ENCODE peak calls at places on chromosome 17, in ten cellular contexts. P is stimulated activated CD8-positive, alpha-beta memory T cell treated with anti-CD3 and anti-CD28 coated beads, Interleukin-4, amount 100 ng/mL, for 1 hour; Q is ascending aorta; B is amniotic stem cell; R is foreskin melanocyte; A is GM13977; Z is activated CD4-positive, alpha-beta T cell treated with anti-CD3 and anti-CD28 coated beads, Interleukin-2, amount 50 U/mL, for 24 hours; I is left cardiac atrium; G is activated T-helper 1 cell treated with anti-CD3 and anti-CD28 coated beads, Interleukin-2, amount 50 U/mL, for 16 hours; D is type B pancreatic cell. T is an unnamed sample.

GRCh38 chr17:3960764-3961163 is 3.5 kb downstream of the ATP2A3 start:
- DNase-seq in P (no peak), Q (no peak), B (no peak), R (no peak), A (no peak), Z (no peak), I (peak), G (no peak), D (no peak), T (no peak)

GRCh38 chr17:36933174-36934143 is 3.8 kb upstream of the LHX1 start:
- DNase-seq in P (no peak), Q (no peak), B (no peak), R (no peak), A (peak), Z (no peak), I (no peak), G (no peak), D (no peak), T (no peak)

GRCh38 chr17:80096531-80097306 is 4.7 kb upstream of the GAA start:
- DNase-seq in P (no peak), Q (no peak), B (no peak), R (no peak), A (no peak), Z (no peak), I (no peak), G (no peak), D (no peak), T (peak)

GRCh38 chr17:3935140-3935542 is 18.9 kb upstream of the P2RX1 start:
- DNase-seq in P (no peak), Q (no peak), B (no peak), R (no peak), A (peak), Z (no peak), I (peak), G (no peak), D (no peak), T (no peak)

GRCh38 chr17:2947996-2948550 is 115.3 kb downstream of the OR1D5 start:
- DNase-seq in P (no peak), Q (no peak), B (no peak), R (no peak), A (no peak), Z (no peak), I (no peak), G (no peak), D (no peak), T (no peak)

GRCh38 chr17:27807567-27808470 is 7.5 kb upstream of the NOS2 start:
- DNase-seq in P (no peak), Q (no peak), B (no peak), R (no peak), A (peak), Z (peak), I (no peak), G (peak), D (no peak), T (no peak)

GRCh38 chr17:27446569-27447301 is 9.5 kb upstream of the KSR1 start:
- DNase-seq in P (no peak), Q (no peak), B (peak), R (no peak), A (no peak), Z (no peak), I (peak), G (no peak), D (no peak), T (no peak)

GRCh38 chr17:35117984-35118383 is 1.7 kb downstream of the RAD51D start:
- DNase-seq in P (no peak), Q (no peak), B (no peak), R (no peak), A (peak), Z (no peak), I (no peak), G (no peak), D (no peak), T (no peak)

GRCh38 chr17:8189041-8189710 is 804 bp downstream of the BORCS6 start:
- DNase-seq in P (no peak), Q (no peak), B (no peak), R (no peak), A (no peak), Z (no peak), I (peak), G (no peak), D (no peak), T (no peak)

GRCh38 chr17:44071772-44072171 is 1.2 kb downstream of the G6PC3 start:
- DNase-seq in P (no peak), Q (no peak), B (no peak), R (no peak), A (no peak), Z (no peak), I (no peak), G (no peak), D (no peak), T (no peak)

GRCh38 chr17:2854662-2855061 is 58.4 kb downstream of the RAP1GAP2 start:
- DNase-seq in P (no peak), Q (no peak), B (no peak), R (no peak), A (no peak), Z (no peak), I (peak), G (no peak), D (no peak), T (no peak)

GRCh38 chr17:76154935-76155845 is 14.1 kb upstream of the FOXJ1 start:
- DNase-seq in P (no peak), Q (no peak), B (no peak), R (no peak), A (no peak), Z (no peak), I (no peak), G (no peak), D (no peak), T (no peak)

GRCh38 chr17:58417300-58418092 is at the start of gene RNF43:
- DNase-seq in P (peak), Q (peak), B (peak), R (peak), A (peak), Z (peak), I (peak), G (peak), D (peak), T (peak)

GRCh38 chr17:82012482-82013295 is 10.0 kb downstream of the CENPX start:
- DNase-seq in P (no peak), Q (no peak), B (no peak), R (no peak), A (no peak), Z (no peak), I (no peak), G (no peak), D (no peak), T (no peak)

GRCh38 chr17:78591263-78591671 is 14.1 kb upstream of the DNAH17 start:
- DNase-seq in P (no peak), Q (no peak), B (no peak), R (no peak), A (no peak), Z (no peak), I (no peak), G (no peak), D (no peak), T (no peak)

GRCh38 chr17:46895171-46895570 is 27.8 kb upstream of the GOSR2 start:
- DNase-seq in P (no peak), Q (no peak), B (no peak), R (no peak), A (no peak), Z (no peak), I (no peak), G (no peak), D (no peak), T (no peak)

GRCh38 chr17:81259058-81259605 is 20.0 kb downstream of the NDUFAF8 start:
- DNase-seq in P (no peak), Q (no peak), B (no peak), R (no peak), A (no peak), Z (no peak), I (no peak), G (no peak), D (no peak), T (no peak)

GRCh38 chr17:64377769-64378282 is 12.8 kb downstream of the PECAM1 start:
- DNase-seq in P (no peak), Q (no peak), B (no peak), R (no peak), A (no peak), Z (no peak), I (no peak), G (no peak), D (no peak), T (no peak)

GRCh38 chr17:43860077-43860725 is 13.2 kb downstream of the CD300LG start:
- DNase-seq in P (no peak), Q (no peak), B (no peak), R (no peak), A (no peak), Z (no peak), I (no peak), G (no peak), D (no peak), T (peak)

GRCh38 chr17:351436-351713 is 1.2 kb downstream of the RPH3AL start:
- DNase-seq in P (no peak), Q (no peak), B (no peak), R (no peak), A (no peak), Z (no peak), I (no peak), G (no peak), D (peak), T (no peak)

GRCh38 chr17:69012895-69013805 is 47.6 kb downstream of the ABCA9 start:
- DNase-seq in P (no peak), Q (no peak), B (no peak), R (no peak), A (no peak), Z (no peak), I (no peak), G (no peak), D (no peak), T (no peak)

GRCh38 chr17:76363107-76363801 is 9.5 kb upstream of the PRPSAP1 start:
- DNase-seq in P (no peak), Q (no peak), B (no peak), R (no peak), A (no peak), Z (no peak), I (no peak), G (no peak), D (no peak), T (no peak)

GRCh38 chr17:75277664-75278071 is 6.6 kb upstream of the MIF4GD start:
- DNase-seq in P (no peak), Q (no peak), B (no peak), R (no peak), A (no peak), Z (no peak), I (no peak), G (no peak), D (no peak), T (no peak)

GRCh38 chr17:48756816-48757215 is 28.3 kb upstream of the HOXB13 start:
- DNase-seq in P (no peak), Q (no peak), B (no peak), R (no peak), A (peak), Z (no peak), I (no peak), G (no peak), D (no peak), T (peak)

GRCh38 chr17:43030137-43030767 is 5.2 kb downstream of the RND2 start:
- DNase-seq in P (no peak), Q (no peak), B (no peak), R (no peak), A (no peak), Z (no peak), I (no peak), G (no peak), D (no peak), T (no peak)

GRCh38 chr17:48477235-48477634 is 47.2 kb upstream of the SKAP1 start:
- DNase-seq in P (no peak), Q (no peak), B (no peak), R (no peak), A (no peak), Z (no peak), I (no peak), G (no peak), D (no peak), T (no peak)

GRCh38 chr17:71302721-71303549 is 817.9 kb upstream of the SOX9 start:
- DNase-seq in P (no peak), Q (no peak), B (no peak), R (peak), A (no peak), Z (no peak), I (no peak), G (no peak), D (no peak), T (no peak)

GRCh38 chr17:66716236-66717026 is 118.5 kb upstream of the CACNG5 start:
- DNase-seq in P (no peak), Q (no peak), B (no peak), R (no peak), A (no peak), Z (no peak), I (no peak), G (no peak), D (no peak), T (no peak)

GRCh38 chr17:81036128-81036891 is 1.4 kb downstream of the BAIAP2 start:
- DNase-seq in P (no peak), Q (no peak), B (no peak), R (no peak), A (no peak), Z (no peak), I (no peak), G (no peak), D (no peak), T (no peak)